ENCODE peak calls at places on chromosomes 3 and 15, in four cellular contexts. J is IMR-90, A is HL-60, S is cardiac fibroblast. I is an unnamed sample.
A peak's percentile ranks its signal among the peaks of the same experiment; 100 is the strongest.

GRCh38 chr3:43346990-43347749 is 60.8 kb downstream of the SNRK start:
- DNase-seq in J (peak; percentile 21), A (no peak), S (no peak), I (no peak)

GRCh38 chr15:20659265-20659664 is 117.7 kb upstream of the GOLGA6L6 start:
- DNase-seq in S (no peak), A (no peak), J (no peak), I (no peak)

GRCh38 chr3:153042088-153042487 is 119.9 kb upstream of the RAP2B start:
- DNase-seq in S (no peak), J (no peak), A (no peak), I (no peak)

GRCh38 chr3:141335531-141336042 is 32.7 kb upstream of the ZBTB38 start:
- DNase-seq in J (peak; percentile 67), A (no peak), S (no peak), I (no peak)

GRCh38 chr3:128459451-128459820 is 7.3 kb downstream of the DNAJB8 start:
- DNase-seq in J (no peak), S (no peak), A (no peak), I (no peak)

GRCh38 chr15:76108021-76108723 is 48.4 kb downstream of the TMEM266 start:
- DNase-seq in A (no peak), S (no peak), J (no peak), I (no peak)

GRCh38 chr15:90934949-90935751 is at the start of gene UNC45A:
- DNase-seq in S (peak; percentile 84), J (peak; percentile 77), A (peak; percentile 87), I (peak; percentile 79)

GRCh38 chr15:59366368-59367021 is 6.2 kb downstream of the MYO1E start:
- DNase-seq in S (peak; percentile 35), A (no peak), J (no peak), I (peak; percentile 68)

GRCh38 chr3:177855021-177855420 is 657.7 kb upstream of the TBL1XR1 start:
- DNase-seq in A (no peak), S (no peak), J (no peak), I (no peak)

GRCh38 chr15:69793436-69793782 is 304.3 kb downstream of the TLE3 start:
- DNase-seq in A (no peak), S (no peak), J (no peak), I (no peak)

GRCh38 chr3:171498921-171499320 is 38.7 kb upstream of the TNIK start:
- DNase-seq in S (no peak), J (no peak), A (no peak), I (no peak)

GRCh38 chr3:46706771-46707582 is 5.8 kb downstream of the TMIE start:
- DNase-seq in J (no peak), A (no peak), S (no peak), I (no peak)

GRCh38 chr3:75001330-75001729 is 386.9 kb upstream of the CNTN3 start:
- DNase-seq in J (peak; percentile 4), S (peak; percentile 4), A (no peak), I (peak; percentile 17)

GRCh38 chr3:133209871-133210550 is 171.8 kb downstream of the TMEM108 start:
- DNase-seq in J (peak; percentile 27), A (peak; percentile 22), S (peak; percentile 15), I (peak; percentile 39)

GRCh38 chr15:38299216-38299615 is 46.6 kb downstream of the SPRED1 start:
- DNase-seq in J (peak; percentile 84), A (no peak), S (peak; percentile 59), I (peak; percentile 40)

GRCh38 chr15:38300395-38300794 is 47.8 kb downstream of the SPRED1 start:
- DNase-seq in S (peak; percentile 48), J (peak; percentile 34), A (no peak), I (peak; percentile 43)

GRCh38 chr15:38297623-38298388 is 45.2 kb downstream of the SPRED1 start:
- DNase-seq in A (no peak), S (no peak), J (peak; percentile 62), I (no peak)
- H3K4me3 ChIP-seq in A (no peak overlapping the region), S (no peak overlapping the region), J (no peak overlapping the region), I (no peak overlapping the region)

GRCh38 chr3:11832964-11833621 is 13.6 kb downstream of the TAMM41 start:
- DNase-seq in S (peak; percentile 30), A (no peak), J (no peak), I (peak; percentile 34)

DNA sequence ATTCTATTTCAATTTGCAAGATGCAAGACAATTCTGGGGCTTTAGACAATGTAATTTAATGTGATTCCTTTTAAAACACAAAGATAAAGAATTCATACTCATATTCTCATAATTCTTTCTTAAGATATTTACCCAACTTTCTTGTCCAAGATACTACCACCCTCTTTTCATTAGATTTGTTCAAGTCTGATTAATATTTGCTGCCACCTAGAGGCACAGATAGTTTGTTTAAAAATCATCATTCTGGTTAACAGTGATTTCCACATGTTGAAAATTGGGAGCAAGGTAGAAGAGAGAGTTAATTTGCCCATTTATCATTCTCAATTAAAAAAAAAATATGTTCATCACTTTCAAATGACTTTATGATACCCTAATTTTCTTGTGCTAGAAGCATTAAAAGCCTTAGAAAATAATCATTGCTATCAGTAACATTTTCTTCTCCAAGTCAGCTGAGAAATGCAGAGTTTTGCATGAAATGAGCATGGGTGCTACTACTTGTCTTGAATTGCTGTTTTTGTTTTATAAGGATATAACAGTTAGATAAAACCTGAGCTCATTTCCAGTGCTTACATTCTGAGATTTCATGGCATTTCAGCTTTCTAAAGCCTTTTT is 11.6 kb downstream of the TAMM41 start:
- DNase-seq in S (peak; percentile 51), A (no peak), J (peak; percentile 46), I (peak; percentile 61)
- TF ChIP-seq CTCF in S (peak; percentile 28), A (no peak), J (peak; percentile 61), I (peak; percentile 53)

GRCh38 chr3:13235897-13236296 is 162.7 kb upstream of the IQSEC1 start:
- DNase-seq in J (no peak), A (no peak), S (no peak), I (no peak)

GRCh38 chr3:13233487-13234154 is 160.4 kb upstream of the IQSEC1 start:
- DNase-seq in S (no peak), J (no peak), A (no peak), I (no peak)

GRCh38 chr3:13235079-13235478 is 161.8 kb upstream of the IQSEC1 start:
- DNase-seq in S (no peak), J (no peak), A (no peak), I (no peak)

GRCh38 chr3:13234664-13235063 is 161.4 kb upstream of the IQSEC1 start:
- DNase-seq in S (no peak), A (no peak), J (no peak), I (no peak)

DNA sequence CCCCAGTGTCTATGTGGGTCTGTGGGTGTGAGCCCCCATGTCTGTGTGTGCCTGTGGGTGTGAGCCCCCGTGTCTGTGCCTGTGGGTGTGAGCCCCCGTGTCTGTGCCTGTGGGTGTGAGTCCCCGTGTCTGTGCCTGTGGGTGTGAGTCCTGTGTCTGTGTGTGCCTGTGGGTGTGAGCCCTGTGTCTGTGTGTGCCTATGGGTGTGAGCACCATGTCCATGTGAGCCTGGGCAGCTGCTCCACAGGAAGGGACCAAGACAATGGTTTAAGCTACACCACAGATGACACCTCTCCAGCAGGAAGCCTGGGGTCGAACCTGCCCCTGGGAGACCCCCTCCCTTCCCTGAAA is 160.9 kb upstream of the IQSEC1 start:
- DNase-seq in A (no peak), S (no peak), J (no peak), I (no peak)
- H3K4me3 ChIP-seq in A (no peak overlapping the region), S (no peak overlapping the region), J (no peak overlapping the region), I (no peak overlapping the region)

DNA sequence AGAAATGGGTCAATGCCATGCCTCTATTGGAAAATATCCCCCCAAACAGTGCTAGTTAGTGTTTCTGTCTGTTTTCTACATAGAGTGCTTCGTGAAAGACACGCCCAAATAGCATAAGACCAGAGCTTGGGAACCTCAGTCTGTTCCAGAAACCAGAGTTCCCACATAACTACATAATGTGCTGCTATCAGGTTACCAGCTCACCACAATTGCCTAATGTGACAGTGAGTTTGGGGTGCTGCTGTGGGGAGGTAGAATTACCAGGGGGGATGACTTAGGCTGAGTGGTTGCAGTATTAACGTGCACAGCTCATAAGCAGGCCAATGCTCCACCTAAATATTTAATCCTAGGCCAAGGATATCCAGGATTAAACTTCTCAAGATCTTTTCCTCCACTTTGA is 39.2 kb downstream of the DUT start:
- DNase-seq in S (peak; percentile 64), A (no peak), J (peak; percentile 89), I (peak; percentile 49)
- TF ChIP-seq CTCF in S (no peak), A (no peak), J (no peak), I (no peak)

GRCh38 chr3:4503050-4503449 is 9.9 kb downstream of the ITPR1 start:
- DNase-seq in A (no peak), J (no peak), S (no peak), I (no peak)

GRCh38 chr3:4507010-4507596 is 14.0 kb downstream of the ITPR1 start:
- DNase-seq in S (peak; percentile 35), J (peak; percentile 5), A (no peak), I (peak; percentile 45)

GRCh38 chr3:4505688-4506558 is 12.8 kb downstream of the ITPR1 start:
- DNase-seq in A (no peak), J (no peak), S (no peak), I (no peak)

GRCh38 chr3:4506559-4507009 is 13.4 kb downstream of the ITPR1 start:
- DNase-seq in J (no peak), A (no peak), S (no peak), I (no peak)

GRCh38 chr3:4504340-4505261 is 11.5 kb downstream of the ITPR1 start:
- DNase-seq in S (peak; percentile 39), A (peak; percentile 53), J (no peak), I (peak; percentile 53)
- H3K4me3 ChIP-seq in S (no peak overlapping the region), A (peak overlapping the region; percentile 2), J (peak overlapping the region; percentile 6), I (peak overlapping the region; percentile 6)